ENCODE peak calls at places on chromosome X, in eight cellular contexts. Z is substantia nigra; Y is CD4-positive, CD25-positive, alpha-beta regulatory T cell; J is mammary epithelial cell; X is effector memory CD4-positive, alpha-beta T cell; I is naive thymus-derived CD4-positive, alpha-beta T cell; A is fibroblast of lung; D is psoas muscle. B is an unnamed sample.

GRCh38 chrX:130139474-130140201 is 26.0 kb downstream of the AIFM1 start:
- DNase-seq in Z (no peak), Y (no peak), J (no peak), X (no peak), I (no peak), A (peak), D (no peak), B (no peak)

GRCh38 chrX:23883737-23884354 is 23.9 kb downstream of the APOO start:
- DNase-seq in Z (no peak), Y (no peak), J (peak), X (no peak), I (no peak), A (peak), D (no peak), B (no peak)

GRCh38 chrX:107825698-107826285 is at the start of gene MID2:
- DNase-seq in Z (peak), Y (peak), J (peak), X (peak), I (peak), A (peak), D (peak), B (peak)

GRCh38 chrX:120549483-120550452 is 11.0 kb downstream of the CUL4B start:
- DNase-seq in Z (no peak), Y (no peak), J (peak), X (no peak), I (no peak), A (peak), D (no peak), B (no peak)

GRCh38 chrX:77434949-77435348 is 12.2 kb upstream of the FGF16 start:
- DNase-seq in Z (no peak), Y (no peak), J (no peak), X (no peak), I (no peak), A (no peak), D (no peak), B (no peak)

GRCh38 chrX:123425904-123426303 is 241.8 kb downstream of the GRIA3 start:
- DNase-seq in Z (no peak), Y (no peak), J (peak), X (no peak), I (no peak), A (peak), D (no peak), B (no peak)

GRCh38 chrX:154056739-154057367 is 37.2 kb upstream of the IRAK1 start:
- DNase-seq in Z (no peak), Y (peak), J (peak), X (no peak), I (peak), A (no peak), D (no peak), B (peak)

GRCh38 chrX:137072396-137072795 is 38.6 kb upstream of the GPR101 start:
- DNase-seq in Z (no peak), Y (no peak), J (no peak), X (no peak), I (no peak), A (no peak), D (no peak), B (no peak)

GRCh38 chrX:133590703-133591505 is 175.6 kb upstream of the GPC4 start:
- DNase-seq in Z (no peak), Y (no peak), J (peak), X (no peak), I (no peak), A (peak), D (no peak), B (no peak)

GRCh38 chrX:21374163-21374993 is at the start of gene CNKSR2:
- DNase-seq in Z (peak), Y (peak), J (peak), X (peak), I (peak), A (peak), D (peak), B (peak)

GRCh38 chrX:74521961-74522833 is 92.2 kb downstream of the RLIM start:
- DNase-seq in Z (peak), Y (no peak), J (no peak), X (no peak), I (no peak), A (peak), D (no peak), B (no peak)

GRCh38 chrX:23493941-23494374 is 159.3 kb downstream of the PTCHD1 start:
- DNase-seq in Z (no peak), Y (peak), J (peak), X (no peak), I (no peak), A (peak), D (no peak), B (no peak)

GRCh38 chrX:7069556-7069955 is 78.0 kb upstream of the STS start:
- DNase-seq in Z (no peak), Y (no peak), J (no peak), X (no peak), I (no peak), A (no peak), D (no peak), B (no peak)

GRCh38 chrX:134880866-134881265 is 109.9 kb upstream of the SMIM10 start:
- DNase-seq in Z (no peak), Y (no peak), J (no peak), X (no peak), I (no peak), A (peak), D (no peak), B (no peak)

GRCh38 chrX:105695451-105695850 is 126.9 kb upstream of the NRK start:
- DNase-seq in Z (no peak), Y (no peak), J (peak), X (no peak), I (no peak), A (peak), D (no peak), B (no peak)

GRCh38 chrX:7941390-7942042 is 14.3 kb upstream of the PNPLA4 start:
- DNase-seq in Z (no peak), Y (peak), J (peak), X (no peak), I (no peak), A (peak), D (no peak), B (no peak)

GRCh38 chrX:11944486-11944885 is 186.4 kb downstream of the MSL3 start:
- DNase-seq in Z (no peak), Y (peak), J (peak), X (no peak), I (no peak), A (peak), D (no peak), B (no peak)

GRCh38 chrX:130173190-130173895 is 1.6 kb downstream of the RAB33A start:
- DNase-seq in Z (peak), Y (peak), J (no peak), X (no peak), I (no peak), A (peak), D (no peak), B (no peak)

GRCh38 chrX:50787099-50787498 is 26.9 kb downstream of the SHROOM4 start:
- DNase-seq in Z (no peak), Y (no peak), J (no peak), X (no peak), I (no peak), A (no peak), D (no peak), B (no peak)

GRCh38 chrX:2696698-2697215 is 5.7 kb downstream of the CD99 start:
- DNase-seq in Z (no peak), Y (peak), J (peak), X (peak), I (peak), A (peak), D (no peak), B (peak)
- H3K27ac ChIP-seq in Z (no peak), Y (peak), J (peak), X (peak), I (peak), A (peak), D (peak), B (peak)

GRCh38 chrX:45623266-45623665 is 422.6 kb upstream of the DIPK2B start:
- DNase-seq in Z (no peak), Y (no peak), J (peak), X (no peak), I (no peak), A (peak), D (no peak), B (no peak)
- H3K27ac ChIP-seq in Z (no peak), Y (no peak), J (peak), X (no peak), I (no peak), A (peak), D (no peak), B (no peak)

DNA sequence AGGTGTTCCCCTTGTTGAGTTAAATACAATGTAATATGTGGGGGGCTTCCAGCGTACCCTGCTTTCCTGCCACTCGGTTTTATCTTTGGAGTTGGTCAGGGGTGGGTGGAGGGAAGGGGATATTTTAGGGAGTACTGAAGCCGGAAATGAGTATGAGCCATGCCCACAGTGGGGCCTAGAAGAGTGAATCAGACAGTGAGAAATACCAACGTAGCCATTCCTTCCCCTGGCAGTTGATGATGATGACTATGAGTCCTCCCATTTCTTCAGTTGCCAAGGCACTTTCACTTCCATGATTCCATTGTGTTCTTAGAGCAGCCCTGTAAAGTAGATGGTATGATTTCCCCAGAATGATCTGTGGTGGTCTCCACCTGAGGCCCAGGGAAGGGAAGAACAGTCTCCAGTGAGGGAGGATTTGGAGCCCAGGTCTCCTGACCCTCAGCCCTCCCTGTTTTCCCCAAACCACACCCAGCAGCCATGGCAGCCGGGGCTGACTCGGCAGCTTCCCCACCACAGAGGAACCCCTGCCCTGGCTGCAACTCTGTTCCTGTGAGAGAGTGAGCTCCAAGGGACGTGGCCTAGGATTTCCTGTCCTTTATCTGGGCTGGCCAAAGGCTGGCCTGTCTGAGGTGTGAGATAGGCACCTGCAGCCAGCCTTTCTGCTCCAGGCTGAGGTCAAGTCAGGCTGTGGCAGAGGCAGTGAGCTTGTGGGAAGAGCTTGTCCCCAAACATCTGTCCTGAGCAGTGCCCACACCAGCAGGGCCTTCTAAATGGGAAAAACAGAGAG is 52.7 kb downstream of the STARD8 start:
- DNase-seq in Z (peak), Y (no peak), J (peak), X (no peak), I (no peak), A (peak), D (no peak), B (no peak)
- H3K27ac ChIP-seq in Z (no peak), Y (no peak), J (no peak), X (no peak), I (no peak), A (peak), D (peak), B (no peak)

GRCh38 chrX:69556094-69557011 is 52.2 kb downstream of the NALF2 start:
- DNase-seq in Z (no peak), Y (no peak), J (peak), X (no peak), I (no peak), A (no peak), D (no peak), B (no peak)
- H3K27ac ChIP-seq in Z (no peak), Y (no peak), J (no peak), X (no peak), I (no peak), A (no peak), D (no peak), B (no peak)

DNA sequence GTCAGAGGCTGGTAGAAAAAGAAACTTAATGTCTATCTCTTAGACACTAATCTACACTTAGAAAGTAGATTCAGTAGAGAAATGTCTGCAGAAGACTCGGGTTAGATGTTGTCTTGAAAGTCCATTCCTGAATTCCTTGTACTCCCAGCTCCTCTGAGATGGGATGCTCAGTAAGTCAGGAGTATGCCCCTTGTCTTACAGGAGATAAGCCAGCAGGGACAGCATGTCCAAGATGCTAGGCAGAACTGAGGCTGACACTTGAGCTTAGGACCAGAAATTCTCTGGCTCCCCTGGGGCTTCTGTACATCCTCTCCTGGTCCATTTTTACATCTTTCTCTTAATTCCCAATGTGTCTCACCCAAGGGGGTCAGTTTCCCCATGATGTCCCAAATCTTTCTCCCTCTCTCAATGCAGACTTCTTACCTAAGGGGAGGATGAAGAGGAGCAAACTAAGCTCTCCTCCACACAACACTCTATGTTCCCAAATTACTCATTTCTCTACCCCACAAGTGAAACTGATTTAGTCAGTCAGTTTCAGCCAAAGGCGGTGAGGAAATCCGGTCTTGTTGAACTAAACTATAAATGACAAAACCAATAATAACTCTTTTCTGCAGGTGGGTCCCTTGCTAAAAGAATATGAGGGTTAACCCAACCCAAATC is 558.2 kb upstream of the DIPK2B start:
- DNase-seq in Z (no peak), Y (peak), J (peak), X (no peak), I (no peak), A (peak), D (no peak), B (peak)
- H3K27ac ChIP-seq in Z (no peak), Y (peak), J (peak), X (peak), I (peak), A (peak), D (no peak), B (peak)

GRCh38 chrX:40009890-40010289 is 87.9 kb downstream of the BCOR start:
- DNase-seq in Z (no peak), Y (no peak), J (no peak), X (no peak), I (no peak), A (no peak), D (no peak), B (no peak)

GRCh38 chrX:40010550-40011364 is 87.0 kb downstream of the BCOR start:
- DNase-seq in Z (no peak), Y (no peak), J (no peak), X (no peak), I (no peak), A (no peak), D (no peak), B (no peak)

GRCh38 chrX:40011483-40012038 is 86.2 kb downstream of the BCOR start:
- DNase-seq in Z (no peak), Y (no peak), J (no peak), X (no peak), I (no peak), A (no peak), D (no peak), B (no peak)

GRCh38 chrX:40012800-40013682 is 84.7 kb downstream of the BCOR start:
- DNase-seq in Z (no peak), Y (peak), J (peak), X (no peak), I (no peak), A (peak), D (peak), B (no peak)

DNA sequence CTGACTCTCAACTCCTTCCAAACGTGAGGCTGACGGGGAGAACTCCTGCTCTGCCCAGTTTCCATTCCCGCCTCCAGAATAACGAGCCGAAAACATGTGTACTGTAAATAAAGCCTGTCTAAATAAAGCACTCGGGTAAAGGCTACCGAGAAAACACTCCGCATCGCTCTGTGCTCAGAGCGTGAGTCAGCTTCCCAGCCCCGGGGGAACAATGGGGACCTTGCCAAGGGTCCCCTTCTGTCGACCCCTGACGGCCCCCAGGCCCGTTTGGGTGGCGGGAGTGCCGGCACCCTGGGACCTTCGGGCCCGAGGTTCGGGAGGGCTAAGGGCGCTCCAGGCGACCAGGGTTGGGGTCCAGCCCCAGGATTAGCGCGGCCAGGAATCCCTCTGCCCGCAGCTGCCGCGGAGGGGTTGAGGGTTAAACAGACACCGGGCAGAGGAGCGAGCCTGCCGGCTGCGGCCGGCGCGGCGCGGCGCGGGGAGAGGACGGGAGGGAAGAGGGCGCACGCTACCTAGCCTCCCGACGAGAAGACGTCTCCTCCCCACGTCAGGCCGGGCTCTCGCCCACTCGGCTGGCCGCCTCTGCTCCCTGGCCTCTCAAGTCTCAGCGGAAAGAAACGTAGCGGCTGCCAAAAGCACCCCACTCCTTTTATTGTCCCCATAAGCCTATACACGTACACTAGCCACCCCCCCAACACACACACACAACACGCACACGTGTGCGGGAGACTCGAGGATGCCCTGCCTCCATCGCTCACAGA is 85.5 kb downstream of the BCOR start:
- DNase-seq in Z (no peak), Y (no peak), J (no peak), X (no peak), I (no peak), A (peak), D (peak), B (no peak)
- H3K27ac ChIP-seq in Z (no peak), Y (no peak), J (no peak), X (no peak), I (no peak), A (peak), D (peak), B (no peak)